ENCODE peak calls at places on chromosomes 6 and 20, in ten cellular contexts. Z is NCI-H446, U is IMR-90, B is T-helper 17 cell, I is uterus, M is A172, G is ovary, N is foreskin fibroblast, P is lung, J is T47D. E is an unnamed sample.
A peak's percentile ranks its signal among the peaks of the same experiment; 100 is the strongest.

GRCh38 chr6:145044606-145045275 is 690.6 kb downstream of the EPM2A start:
- DNase-seq in P (no peak), G (no peak), U (peak; percentile 87), J (no peak), I (no peak), Z (no peak), M (peak; percentile 25), B (no peak), N (peak; percentile 90), E (no peak)

GRCh38 chr6:166381733-166382499 is 824 bp downstream of the MPC1 start:
- DNase-seq in I (peak; percentile 54), M (no peak), Z (no peak), J (peak; percentile 47), P (peak; percentile 85), U (peak; percentile 46), G (peak; percentile 53), B (peak; percentile 50), N (peak; percentile 36), E (peak; percentile 85)

GRCh38 chr6:47701374-47701773 is 3.0 kb downstream of the ADGRF4 start:
- DNase-seq in B (no peak), P (no peak), Z (no peak), I (no peak), G (no peak), U (no peak), N (no peak), M (peak; percentile 53), J (peak; percentile 19), E (no peak)

GRCh38 chr6:56513631-56514030 is 129.1 kb downstream of the DST start:
- DNase-seq in M (no peak), Z (no peak), J (no peak), N (no peak), U (peak; percentile 25), P (no peak), B (no peak), G (no peak), I (no peak), E (no peak)

GRCh38 chr6:96509281-96509680 is 12.3 kb upstream of the UFL1 start:
- DNase-seq in U (no peak), Z (no peak), I (no peak), B (no peak), M (no peak), G (no peak), J (no peak), P (no peak), N (no peak), E (no peak)

GRCh38 chr20:16350465-16350864 is 222.8 kb downstream of the KIF16B start:
- DNase-seq in N (peak; percentile 23), I (no peak), Z (no peak), B (no peak), M (peak; percentile 93), G (no peak), J (no peak), P (no peak), U (peak; percentile 50), E (no peak)

GRCh38 chr6:157964139-157964538 is 17.5 kb upstream of the SYNJ2 start:
- DNase-seq in I (no peak), Z (no peak), U (peak; percentile 38), N (no peak), J (no peak), P (no peak), B (no peak), G (no peak), M (no peak), E (no peak)

GRCh38 chr6:32170294-32170693 is 5.6 kb downstream of the AGPAT1 start:
- DNase-seq in I (no peak), J (no peak), B (no peak), N (no peak), G (no peak), Z (no peak), M (no peak), U (no peak), P (no peak), E (no peak)

GRCh38 chr6:90350689-90351554 is 54.3 kb upstream of the BACH2 start:
- DNase-seq in U (peak; percentile 17), G (no peak), B (no peak), N (no peak), J (no peak), P (no peak), M (no peak), I (no peak), Z (no peak), E (no peak)

GRCh38 chr6:123806561-123806960 is 2.9 kb downstream of the NKAIN2 start:
- DNase-seq in G (no peak), I (no peak), U (no peak), M (no peak), P (no peak), N (no peak), Z (no peak), J (no peak), B (no peak), E (no peak)

GRCh38 chr20:24785141-24785924 is 163.7 kb upstream of the CST7 start:
- DNase-seq in G (no peak), U (peak; percentile 35), J (no peak), P (no peak), Z (no peak), B (no peak), M (peak; percentile 85), N (no peak), I (no peak), E (peak; percentile 11)

GRCh38 chr20:63281741-63282665 is 9.4 kb downstream of the ARFGAP1 start:
- DNase-seq in Z (no peak), I (no peak), M (no peak), P (no peak), J (no peak), N (no peak), B (no peak), G (no peak), U (no peak), E (no peak)

GRCh38 chr20:14264869-14265268 is 72.5 kb downstream of the FLRT3 start:
- DNase-seq in P (no peak), B (no peak), I (no peak), G (no peak), U (peak; percentile 37), M (peak; percentile 5), N (no peak), J (peak; percentile 14), Z (no peak), E (no peak)

GRCh38 chr6:81451787-81452186 is 300.7 kb downstream of the TENT5A start:
- DNase-seq in B (no peak), I (no peak), N (peak; percentile 91), P (no peak), M (peak; percentile 92), J (no peak), G (peak; percentile 21), Z (no peak), U (peak; percentile 95), E (no peak)

GRCh38 chr6:151054304-151054703 is 185.5 kb upstream of the AKAP12 start:
- DNase-seq in B (no peak), P (no peak), I (peak; percentile 36), U (peak; percentile 62), M (no peak), Z (no peak), N (no peak), G (peak; percentile 82), J (no peak), E (no peak)

GRCh38 chr6:142784344-142784743 is 160.6 kb downstream of the HIVEP2 start:
- DNase-seq in B (no peak), I (no peak), Z (no peak), G (no peak), P (no peak), N (no peak), U (no peak), M (no peak), J (no peak), E (no peak)

GRCh38 chr6:47836046-47836445 is 54.2 kb downstream of the OPN5 start:
- DNase-seq in I (no peak), Z (no peak), N (no peak), P (no peak), G (no peak), U (no peak), M (no peak), J (no peak), B (no peak), E (no peak)

GRCh38 chr20:25544316-25544715 is 41.0 kb downstream of the NINL start:
- DNase-seq in N (no peak), P (no peak), M (no peak), B (no peak), U (no peak), Z (no peak), I (no peak), G (no peak), J (no peak), E (no peak)

GRCh38 chr20:25372584-25373336 is 17.9 kb downstream of the ABHD12 start:
- DNase-seq in J (no peak), Z (no peak), I (no peak), U (peak; percentile 99), M (peak; percentile 88), G (no peak), N (peak; percentile 92), P (no peak), B (no peak), E (no peak)

GRCh38 chr6:71123051-71123450 is 165.6 kb upstream of the OGFRL1 start:
- DNase-seq in Z (no peak), J (no peak), B (no peak), U (no peak), G (no peak), N (no peak), P (no peak), M (peak; percentile 19), I (no peak), E (no peak)

GRCh38 chr6:89386917-89387491 is 25.1 kb downstream of the RRAGD start:
- DNase-seq in Z (no peak), P (no peak), I (no peak), M (no peak), G (no peak), N (no peak), B (no peak), U (no peak), J (no peak), E (no peak)